ENCODE peak calls at places on chromosome 13, in ten cellular contexts. Y, N, C, W, K, J, L, I, Q and V are unnamed samples.

GRCh38 chr13:99979453-99980200 is 2.0 kb upstream of the ZIC2 start:
- DNase-seq in I (no peak), N (no peak), J (no peak), K (no peak), Q (no peak), L (no peak), Y (no peak), C (no peak), W (no peak), V (peak)

GRCh38 chr13:22793598-22794134 is 387.1 kb upstream of the SGCG start:
- DNase-seq in K (no peak), N (no peak), J (no peak), C (no peak), Q (no peak), W (no peak), Y (peak), I (no peak), L (no peak), V (no peak)

GRCh38 chr13:21137696-21138095 is 38.7 kb downstream of the SKA3 start:
- DNase-seq in L (no peak), J (no peak), Q (no peak), W (no peak), N (no peak), Y (peak), K (no peak), I (no peak), C (no peak), V (no peak)

GRCh38 chr13:59413121-59413520 is 750.6 kb downstream of the DIAPH3 start:
- DNase-seq in L (no peak), Q (no peak), K (no peak), W (no peak), C (no peak), N (no peak), J (no peak), I (no peak), Y (no peak), V (no peak)

GRCh38 chr13:44306401-44307192 is 67.0 kb upstream of the SERP2 start:
- DNase-seq in J (peak), I (no peak), N (no peak), Y (peak), L (no peak), W (peak), Q (no peak), C (no peak), K (no peak), V (no peak)

GRCh38 chr13:31722684-31723083 is 16.6 kb upstream of the RXFP2 start:
- DNase-seq in J (no peak), N (no peak), L (no peak), I (peak), C (no peak), Y (no peak), K (no peak), Q (no peak), W (no peak), V (no peak)

GRCh38 chr13:85590231-85590931 is 208.8 kb downstream of the SLITRK6 start:
- DNase-seq in W (no peak), L (no peak), I (no peak), N (no peak), K (no peak), J (no peak), Y (peak), C (no peak), Q (no peak), V (no peak)

GRCh38 chr13:101695870-101696516 is 243.5 kb downstream of the ITGBL1 start:
- DNase-seq in J (no peak), L (no peak), C (no peak), I (no peak), Y (no peak), K (no peak), W (no peak), Q (peak), N (no peak), V (no peak)

GRCh38 chr13:43388282-43389034 is 365.1 kb downstream of the DNAJC15 start:
- DNase-seq in K (no peak), Y (no peak), J (no peak), I (peak), Q (peak), W (no peak), N (no peak), C (no peak), L (no peak), V (no peak)

GRCh38 chr13:109939105-109939504 is 152.7 kb upstream of the IRS2 start:
- DNase-seq in N (no peak), J (no peak), K (no peak), I (no peak), C (no peak), W (no peak), L (no peak), Q (no peak), Y (no peak), V (no peak)

GRCh38 chr13:79470666-79471065 is 10.3 kb upstream of the NDFIP2 start:
- DNase-seq in Q (no peak), L (no peak), I (no peak), J (no peak), C (no peak), Y (no peak), W (no peak), K (no peak), N (no peak), V (no peak)

GRCh38 chr13:65508745-65509144 is 1721.4 kb downstream of the PCDH9 start:
- DNase-seq in J (no peak), I (no peak), W (no peak), C (no peak), N (no peak), K (no peak), Y (no peak), L (no peak), Q (no peak), V (no peak)